ENCODE peak calls at places on chromosomes 12 and 14, in eight cellular contexts. R is GM12878, C is heart left ventricle, O is uterus, J is IMR-90, M is right lobe of liver, I is ovary, W is body of pancreas. K is an unnamed sample.

GRCh38 chr14:70601162-70601561 is 707 bp upstream of the MED6 start:
- DNase-seq in W (no peak), R (no peak), M (no peak), J (peak; percentile 13), C (no peak), O (no peak), I (no peak), K (no peak)

GRCh38 chr12:114414031-114414865 is 8.3 kb upstream of the TBX5 start:
- DNase-seq in W (no peak), J (peak; percentile 46), M (no peak), I (no peak), O (no peak), R (no peak), C (no peak), K (no peak)

GRCh38 chr14:44912041-44912869 is 49.5 kb downstream of the KLHL28 start:
- DNase-seq in C (no peak), I (no peak), R (no peak), O (no peak), W (peak; percentile 16), J (no peak), M (no peak), K (peak; percentile 66)

GRCh38 chr12:119113587-119113986 is 65.1 kb upstream of the HSPB8 start:
- DNase-seq in R (no peak), J (no peak), W (no peak), C (no peak), I (no peak), O (no peak), M (no peak), K (no peak)

GRCh38 chr12:113666223-113666622 is 194.6 kb upstream of the LHX5 start:
- DNase-seq in M (no peak), C (no peak), J (no peak), O (no peak), W (no peak), I (no peak), R (no peak), K (no peak)

GRCh38 chr14:90675399-90675798 is 140.8 kb downstream of the TTC7B start:
- DNase-seq in O (no peak), J (peak; percentile 75), R (no peak), W (no peak), C (peak; percentile 35), M (no peak), I (no peak), K (no peak)

GRCh38 chr12:11920231-11920630 is 150.5 kb upstream of the BCL2L14 start:
- DNase-seq in M (no peak), J (peak; percentile 15), C (no peak), R (no peak), O (no peak), I (no peak), W (no peak), K (no peak)

GRCh38 chr12:3614806-3615466 is 123.9 kb downstream of the PRMT8 start:
- DNase-seq in M (no peak), C (no peak), W (no peak), J (no peak), O (no peak), I (no peak), R (no peak), K (peak; percentile 48)

GRCh38 chr12:46214668-46215429 is 54.0 kb downstream of the SLC38A1 start:
- DNase-seq in C (no peak), W (no peak), J (peak; percentile 36), O (no peak), I (no peak), M (no peak), R (peak; percentile 78), K (peak; percentile 88)

GRCh38 chr12:132904718-132905328 is 17.4 kb upstream of the CHFR start:
- DNase-seq in C (peak; percentile 79), M (peak; percentile 64), R (no peak), I (peak; percentile 88), O (peak; percentile 83), J (no peak), W (peak; percentile 80), K (peak; percentile 96)

GRCh38 chr12:56631790-56632700 is 1.9 kb upstream of the BAZ2A start:
- DNase-seq in M (peak; percentile 78), C (peak; percentile 79), R (no peak), O (peak; percentile 74), J (peak; percentile 30), W (peak; percentile 68), I (peak; percentile 80), K (peak; percentile 92)

GRCh38 chr12:71304306-71304705 is 135.3 kb upstream of the LGR5 start:
- DNase-seq in I (no peak), C (no peak), M (no peak), R (no peak), O (no peak), J (no peak), W (no peak), K (no peak)

GRCh38 chr12:71297930-71298329 is 140.1 kb upstream of the TSPAN8 start:
- DNase-seq in W (no peak), M (no peak), C (no peak), J (no peak), R (no peak), O (no peak), I (no peak), K (no peak)

GRCh38 chr12:71299541-71300376 is 139.8 kb upstream of the LGR5 start:
- DNase-seq in R (no peak), W (no peak), J (no peak), I (no peak), O (no peak), M (no peak), C (no peak), K (no peak)

GRCh38 chr12:71303199-71303598 is 136.4 kb upstream of the LGR5 start:
- DNase-seq in J (no peak), W (no peak), I (no peak), R (no peak), M (no peak), C (no peak), O (no peak), K (no peak)

GRCh38 chr12:71300772-71301675 is 138.6 kb upstream of the LGR5 start:
- DNase-seq in R (no peak), O (no peak), J (no peak), C (no peak), M (no peak), I (no peak), W (no peak), K (no peak)
- H3K4me3 ChIP-seq in R (no peak overlapping the region), O (no peak overlapping the region), J (no peak overlapping the region), C (no peak overlapping the region), M (no peak overlapping the region), I (no peak overlapping the region), W (no peak overlapping the region), K (no peak overlapping the region)

GRCh38 chr12:59559702-59560101 is 36.1 kb upstream of the SLC16A7 start:
- DNase-seq in I (no peak), J (no peak), R (no peak), M (no peak), C (no peak), W (no peak), O (no peak), K (no peak)
- TF ChIP-seq POLR2A in I (no peak), J (no peak), R (no peak), M (no peak), C (no peak), W (no peak), O (no peak), K (no peak)

DNA sequence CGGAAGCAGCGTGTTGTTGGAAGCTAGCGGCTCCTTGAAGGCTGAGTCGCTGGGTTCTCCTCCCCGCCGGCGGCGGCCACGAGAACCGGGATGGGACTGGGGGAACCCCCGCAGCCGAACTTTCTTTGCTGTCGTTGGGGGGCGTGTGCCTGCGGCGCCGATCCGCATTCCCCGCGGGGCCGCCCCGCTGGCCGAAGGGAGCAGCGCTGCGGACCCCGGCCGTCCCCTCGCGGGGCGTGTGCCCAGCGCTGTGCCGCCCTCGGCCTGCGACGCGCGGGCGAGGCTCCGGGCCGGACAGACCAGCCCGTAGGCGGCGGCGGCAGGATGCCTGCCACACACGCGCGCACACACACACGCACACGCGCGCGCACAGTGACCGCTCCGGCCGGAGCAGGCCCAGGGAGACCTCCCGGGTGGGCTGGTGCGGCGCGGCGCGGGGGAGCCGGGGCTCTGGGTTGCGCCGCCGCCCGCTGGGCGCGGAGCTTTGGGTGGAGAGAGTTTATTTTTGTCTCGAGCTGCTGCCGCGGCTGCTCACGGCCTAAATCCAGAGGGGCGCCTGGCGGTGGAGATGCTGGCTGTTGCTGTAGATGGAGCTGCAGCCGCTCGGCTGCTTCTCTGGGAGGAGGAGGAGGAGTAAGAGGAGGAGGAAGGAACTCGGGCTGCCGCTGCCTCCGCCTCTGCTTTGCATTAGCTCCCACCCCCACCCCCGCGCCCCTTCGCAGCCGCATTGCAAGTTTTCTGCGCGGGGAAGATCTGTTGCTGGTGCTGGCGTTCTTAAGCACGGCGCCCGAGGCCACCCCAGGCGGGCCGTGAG is at the start of gene SAMD4A:
- DNase-seq in W (peak; percentile 63), R (no peak), C (peak; percentile 87), I (peak; percentile 76), M (peak; percentile 74), O (peak; percentile 84), J (peak; percentile 86), K (peak; percentile 94)
- TF ChIP-seq CTCF in W (peak; percentile 8), R (no peak), C (no peak), I (peak; percentile 14), M (peak; percentile 17), O (peak; percentile 26), J (peak; percentile 25), K (no peak)

GRCh38 chr14:39264558-39264957 is 30.8 kb downstream of the MIA2 start:
- DNase-seq in R (no peak), J (no peak), W (no peak), O (no peak), M (no peak), C (no peak), I (no peak), K (no peak)

GRCh38 chr14:39265032-39265431 is 31.3 kb downstream of the MIA2 start:
- DNase-seq in W (no peak), J (peak; percentile 32), R (no peak), I (no peak), M (no peak), O (no peak), C (no peak), K (no peak)

GRCh38 chr14:39266871-39267591 is 33.3 kb downstream of the MIA2 start:
- DNase-seq in J (peak; percentile 81), W (peak; percentile 81), I (peak; percentile 78), R (no peak), C (peak; percentile 86), O (peak; percentile 76), M (peak; percentile 86), K (peak; percentile 97)

GRCh38 chr14:39266589-39266870 is 32.8 kb downstream of the MIA2 start:
- DNase-seq in C (peak; percentile 59), W (peak; percentile 92), I (peak; percentile 55), J (peak; percentile 34), M (peak; percentile 92), O (peak; percentile 39), R (no peak), K (no peak)

DNA sequence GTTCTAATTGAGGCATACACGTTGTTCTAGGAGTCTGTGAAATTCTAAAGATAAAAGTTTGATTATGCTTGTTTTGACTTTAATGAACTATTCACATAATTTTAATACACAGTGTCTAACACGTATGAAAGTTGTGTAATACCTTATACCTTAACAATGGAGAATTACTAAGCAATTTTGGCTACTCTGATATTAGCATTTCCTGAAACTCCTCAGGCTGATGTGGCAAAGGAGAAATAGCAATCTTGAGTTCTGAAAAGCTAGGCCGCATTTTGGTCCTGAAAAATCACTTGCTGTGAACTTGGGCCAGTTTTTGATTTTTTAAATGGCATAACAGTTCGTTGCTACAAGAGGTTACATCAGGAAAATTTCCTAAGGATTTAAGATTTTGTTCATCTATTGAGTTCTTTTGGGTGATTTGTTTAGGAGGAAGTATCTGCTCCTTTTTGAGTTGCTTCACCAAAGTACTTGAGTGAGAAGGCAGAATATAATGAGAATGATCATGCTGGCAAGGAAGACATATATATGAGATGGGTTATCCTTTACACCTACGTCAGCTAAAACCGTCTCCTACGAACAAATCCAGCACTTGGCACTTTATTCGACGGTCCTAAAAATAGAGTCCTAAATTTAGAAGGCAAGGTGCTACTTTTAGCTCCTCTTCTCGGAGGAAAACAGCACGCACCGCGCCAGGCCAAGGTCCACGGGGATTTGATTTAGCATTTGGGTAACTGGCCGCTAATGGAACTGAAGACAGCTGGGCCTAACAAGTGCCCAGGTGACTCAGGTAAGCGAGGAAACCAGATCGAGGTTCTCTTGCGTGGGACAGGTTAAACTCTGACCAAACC is 32.2 kb downstream of the MIA2 start:
- DNase-seq in O (no peak), R (no peak), M (no peak), J (peak; percentile 26), I (no peak), C (peak; percentile 55), W (no peak), K (no peak)
- H3K4me3 ChIP-seq in O (peak overlapping the region; percentile 75), R (peak overlapping the region; percentile 92), M (peak overlapping the region; percentile 82), J (peak overlapping the region; percentile 70), I (peak overlapping the region; percentile 80), C (peak overlapping the region; percentile 68), W (no peak overlapping the region), K (peak overlapping the region; percentile 85)